ENCODE peak calls at places on chromosome 18, in nine cellular contexts. K is AG20443, V is fibroblast of mammary gland, P is EH, G is Right ventricle myocardium superior, L is frontal cortex, A is mesendoderm, H is GM23248, R is C1 segment of cervical spinal cord. U is an unnamed sample.

GRCh38 chr18:11121426-11121825 is 27.9 kb downstream of the PIEZO2 start:
- DNase-seq in P (peak), K (no peak), R (no peak), V (no peak), L (no peak), A (no peak), G (no peak), H (no peak), U (no peak)

GRCh38 chr18:78512080-78512601 is 467.5 kb upstream of the SALL3 start:
- DNase-seq in K (no peak), A (no peak), H (no peak), R (no peak), V (no peak), G (no peak), L (no peak), P (no peak), U (no peak)

GRCh38 chr18:50334546-50335152 is 40.2 kb upstream of the SKA1 start:
- DNase-seq in L (no peak), V (no peak), P (no peak), H (no peak), R (no peak), G (no peak), K (no peak), A (no peak), U (no peak)

GRCh38 chr18:50879302-50880107 is 587 bp downstream of the ME2 start:
- DNase-seq in V (peak), R (peak), P (peak), K (peak), A (peak), G (no peak), H (peak), L (no peak), U (no peak)

GRCh38 chr18:62897153-62897552 is 181.8 kb downstream of the PHLPP1 start:
- DNase-seq in A (no peak), H (peak), R (no peak), P (peak), L (no peak), K (peak), V (peak), G (no peak), U (no peak)

GRCh38 chr18:80104364-80104779 is 4.7 kb upstream of the ADNP2 start:
- DNase-seq in K (no peak), P (peak), H (no peak), L (no peak), R (no peak), A (peak), V (no peak), G (no peak), U (no peak)

GRCh38 chr18:36772339-36772738 is 56.5 kb downstream of the TPGS2 start:
- DNase-seq in G (no peak), K (peak), V (peak), R (no peak), P (peak), A (no peak), H (peak), L (no peak), U (no peak)

GRCh38 chr18:54961016-54961423 is 1.8 kb upstream of the CCDC68 start:
- DNase-seq in A (no peak), K (no peak), P (no peak), G (no peak), V (no peak), H (no peak), R (no peak), L (no peak), U (no peak)

GRCh38 chr18:12079504-12080237 is 14.0 kb upstream of the ANKRD62 start:
- DNase-seq in L (no peak), K (no peak), P (peak), V (peak), H (peak), A (no peak), G (no peak), R (peak), U (no peak)

GRCh38 chr18:10022365-10022764 is 108.5 kb downstream of the VAPA start:
- DNase-seq in V (no peak), R (no peak), K (no peak), H (no peak), G (no peak), P (no peak), L (no peak), A (no peak), U (no peak)

GRCh38 chr18:57434177-57434535 is 1.0 kb upstream of the ONECUT2 start:
- DNase-seq in A (no peak), H (no peak), K (no peak), P (no peak), L (no peak), R (no peak), G (no peak), V (no peak), U (no peak)

GRCh38 chr18:72762505-72763122 is 105.2 kb downstream of the NETO1 start:
- DNase-seq in A (peak), L (no peak), G (no peak), P (peak), K (peak), R (no peak), V (peak), H (peak), U (no peak)

GRCh38 chr18:55988537-55988936 is 400.5 kb upstream of the TCF4 start:
- DNase-seq in R (no peak), V (no peak), A (no peak), P (peak), G (no peak), L (no peak), K (no peak), H (peak), U (no peak)

GRCh38 chr18:77004555-77005380 is 127.8 kb downstream of the MBP start:
- DNase-seq in R (no peak), P (no peak), G (peak), L (no peak), A (no peak), K (no peak), H (no peak), V (no peak), U (no peak)

GRCh38 chr18:58800582-58800981 is 64.1 kb upstream of the ZNF532 start:
- DNase-seq in P (no peak), V (no peak), H (no peak), G (no peak), R (no peak), K (no peak), L (no peak), A (no peak), U (no peak)

GRCh38 chr18:8908792-8909510 is 193.5 kb upstream of the NDUFV2 start:
- DNase-seq in G (no peak), H (no peak), K (no peak), P (no peak), L (no peak), A (peak), V (no peak), R (no peak), U (no peak)

GRCh38 chr18:62105373-62105772 is 81.5 kb downstream of the PIGN start:
- DNase-seq in G (no peak), V (peak), L (no peak), R (no peak), K (no peak), P (peak), H (no peak), A (no peak), U (no peak)

GRCh38 chr18:79451237-79452125 is 55.8 kb downstream of the NFATC1 start:
- DNase-seq in A (no peak), K (no peak), L (no peak), P (no peak), V (no peak), H (peak), R (no peak), G (no peak), U (no peak)

U was measured in left ventricle myocardium superior.